ENCODE peak calls at places on chromosomes 16 and 17, in four cellular contexts. O, C, M and A are unnamed samples.

GRCh38 chr16:68526143-68526781 is 12.8 kb upstream of the ZFP90 start:
- DNase-seq in M (no peak), C (no peak), O (no peak), A (no peak)

GRCh38 chr16:54063374-54063773 is 223.2 kb downstream of the IRX3 start:
- DNase-seq in C (no peak), O (no peak), M (no peak), A (no peak)

GRCh38 chr17:7747586-7747985 is 30.0 kb downstream of the DNAH2 start:
- DNase-seq in C (no peak), M (no peak), O (no peak), A (no peak)

GRCh38 chr16:88264641-88265285 is 118.0 kb upstream of the ZNF469 start:
- DNase-seq in M (peak), C (no peak), O (peak), A (no peak)

GRCh38 chr16:25256821-25257503 is 683 bp downstream of the ZKSCAN2 start:
- DNase-seq in C (peak), M (no peak), O (no peak), A (peak)

GRCh38 chr17:3003401-3004149 is 59.8 kb downstream of the OR1D5 start:
- DNase-seq in M (no peak), O (no peak), C (no peak), A (no peak)

GRCh38 chr16:3147046-3147756 is 12.4 kb downstream of the ZNF213 start:
- DNase-seq in C (no peak), O (no peak), M (no peak), A (no peak)

GRCh38 chr16:47581114-47581513 is 120.0 kb downstream of the PHKB start:
- DNase-seq in C (no peak), O (no peak), M (no peak), A (no peak)

GRCh38 chr17:67582632-67583230 is 135.0 kb upstream of the NOL11 start:
- DNase-seq in M (no peak), O (no peak), C (no peak), A (peak)

GRCh38 chr16:69821844-69822173 is 59.7 kb downstream of the WWP2 start:
- DNase-seq in M (no peak), C (no peak), O (no peak), A (no peak)

GRCh38 chr17:66338937-66339336 is 36.5 kb downstream of the PRKCA start:
- DNase-seq in C (no peak), O (no peak), M (no peak), A (no peak)

GRCh38 chr17:48376926-48377325 is 53.1 kb downstream of the SKAP1 start:
- DNase-seq in C (no peak), O (no peak), M (no peak), A (no peak)

GRCh38 chr17:19260958-19261357 is 23.8 kb downstream of the EPN2 start:
- DNase-seq in M (no peak), O (no peak), C (peak), A (peak)

GRCh38 chr16:9115277-9115676 is 23.8 kb downstream of the HAPSTR1 start:
- DNase-seq in M (peak), O (no peak), C (no peak), A (no peak)

GRCh38 chr16:46908540-46909372 is 24.6 kb downstream of the GPT2 start:
- DNase-seq in O (peak), M (peak), C (peak), A (peak)

GRCh38 chr16:69822174-69822935 is 60.2 kb downstream of the WWP2 start:
- DNase-seq in M (no peak), O (no peak), C (no peak), A (no peak)

GRCh38 chr16:10280262-10281170 is 98.3 kb upstream of the GRIN2A start:
- DNase-seq in M (no peak), O (no peak), C (no peak), A (no peak)

GRCh38 chr17:64540118-64540776 is 33.5 kb downstream of the CEP95 start:
- DNase-seq in C (no peak), M (no peak), O (no peak), A (no peak)

GRCh38 chr17:68961204-68961893 is 6.2 kb upstream of the ABCA8 start:
- DNase-seq in O (no peak), M (no peak), C (no peak), A (no peak)

GRCh38 chr17:67884766-67885165 is 59.5 kb downstream of the BPTF start:
- DNase-seq in C (no peak), M (no peak), O (no peak), A (no peak)

GRCh38 chr17:78723957-78724356 is 58.1 kb downstream of the CYTH1 start:
- DNase-seq in O (no peak), C (no peak), M (no peak), A (no peak)

GRCh38 chr16:82194076-82194475 is 24.1 kb upstream of the MPHOSPH6 start:
- DNase-seq in C (no peak), O (no peak), M (no peak), A (no peak)